ENCODE peak calls at places on chromosomes 11 and 22, in eight cellular contexts. G, W, A, O, J, B, P and Z are unnamed samples. For H3K9me3, the result is how much of the 10 kb centered on the place peaks cover.

GRCh38 chr11:131767421-131767820 is 397.0 kb downstream of the NTM start:
- DNase-seq in A (no peak), J (no peak), O (no peak), P (no peak), W (no peak), G (no peak), B (no peak), Z (no peak)

GRCh38 chr22:23401111-23401909 is 178.8 kb downstream of the IGLL1 start:
- DNase-seq in P (no peak), A (no peak), W (peak), G (no peak), O (no peak), B (no peak), J (no peak), Z (no peak)

GRCh38 chr22:39068033-39068785 is 8.9 kb upstream of the APOBEC3G start:
- DNase-seq in A (no peak), W (no peak), G (no peak), J (no peak), B (peak), O (no peak), P (no peak), Z (no peak)

GRCh38 chr11:95256204-95256819 is 25.3 kb upstream of the SESN3 start:
- DNase-seq in O (no peak), G (peak), P (no peak), W (no peak), A (no peak), J (no peak), B (no peak), Z (no peak)

GRCh38 chr11:40825435-40825834 is 634.0 kb downstream of the LRRC4C start:
- DNase-seq in W (no peak), O (no peak), A (no peak), P (no peak), G (no peak), B (no peak), J (no peak), Z (no peak)

GRCh38 chr11:2474059-2474901 is 29.5 kb downstream of the KCNQ1 start:
- DNase-seq in A (no peak), O (no peak), W (peak), J (peak), B (no peak), P (no peak), G (no peak), Z (no peak)

GRCh38 chr11:72373163-72373562 is 61.2 kb downstream of the CLPB start:
- DNase-seq in P (no peak), B (no peak), O (no peak), W (no peak), A (no peak), G (no peak), J (no peak), Z (no peak)

GRCh38 chr11:84563356-84563755 is 1063.8 kb downstream of the DLG2 start:
- DNase-seq in B (no peak), G (no peak), J (no peak), W (no peak), O (no peak), A (no peak), P (no peak), Z (no peak)

GRCh38 chr11:128563942-128564641 is 23.3 kb downstream of the ETS1 start:
- DNase-seq in J (peak), G (no peak), P (no peak), A (no peak), W (no peak), B (no peak), O (no peak), Z (no peak)

GRCh38 chr11:37450613-37451012 is 852.6 kb upstream of the RAG2 start:
- DNase-seq in O (no peak), J (no peak), P (no peak), W (no peak), A (no peak), B (no peak), G (no peak), Z (no peak)

GRCh38 chr11:68970921-68971636 is 9.7 kb downstream of the MRGPRD start:
- DNase-seq in A (no peak), P (no peak), B (no peak), J (no peak), W (peak), G (no peak), O (no peak), Z (no peak)

GRCh38 chr11:57310091-57310490 is 14.7 kb downstream of the TNKS1BP1 start:
- DNase-seq in P (no peak), O (no peak), J (no peak), G (no peak), W (peak), B (no peak), A (no peak), Z (no peak)

GRCh38 chr22:30275625-30276024 is 9.0 kb upstream of the OSM start:
- DNase-seq in A (no peak), J (no peak), W (no peak), P (no peak), B (no peak), O (no peak), G (no peak), Z (no peak)

GRCh38 chr22:50315289-50316113 is 8.1 kb upstream of the PLXNB2 start:
- DNase-seq in B (no peak), G (no peak), O (no peak), P (no peak), J (no peak), W (no peak), A (no peak), Z (no peak)

GRCh38 chr22:37664249-37665101 is 6.0 kb downstream of the PDXP start:
- DNase-seq in B (no peak), O (no peak), J (no peak), W (no peak), G (no peak), P (no peak), A (no peak), Z (no peak)

GRCh38 chr11:43922295-43922648 is 20.2 kb upstream of the C11orf96 start:
- DNase-seq in P (no peak), J (no peak), G (no peak), A (no peak), O (no peak), B (no peak), W (no peak), Z (no peak)

GRCh38 chr11:1401656-1402221 is 12.0 kb downstream of the BRSK2 start:
- DNase-seq in W (peak), J (peak), G (peak), P (no peak), A (peak), B (peak), O (peak), Z (no peak)

GRCh38 chr22:50186181-50186731 is 543 bp downstream of the TRABD start:
- DNase-seq in P (no peak), O (no peak), G (no peak), A (no peak), B (peak), W (no peak), J (no peak), Z (no peak)

GRCh38 chr11:92380882-92381281 is 156.3 kb downstream of the FAT3 start:
- DNase-seq in A (no peak), P (no peak), O (no peak), W (no peak), G (no peak), B (no peak), J (no peak), Z (no peak)

GRCh38 chr11:13336246-13336873 is 58.8 kb downstream of the BMAL1 start:
- DNase-seq in O (no peak), W (no peak), A (no peak), G (no peak), B (no peak), P (no peak), J (no peak), Z (no peak)

GRCh38 chr22:19448076-19448607 is 631 bp upstream of the C22orf39 start:
- DNase-seq in A (no peak), W (no peak), O (peak), G (no peak), J (peak), B (peak), P (no peak), Z (no peak)

GRCh38 chr11:28981331-28981865 is 873.2 kb downstream of the METTL15 start:
- DNase-seq in A (no peak), W (no peak), O (no peak), J (no peak), G (no peak), P (no peak), B (no peak), Z (no peak)

GRCh38 chr11:37560346-37560745 is 962.3 kb upstream of the RAG2 start:
- DNase-seq in G (no peak), A (no peak), P (no peak), O (no peak), B (no peak), J (no peak), W (no peak), Z (no peak)

GRCh38 chr11:64654439-64654838 is 63.4 kb downstream of the SLC22A12 start:
- DNase-seq in W (no peak), P (no peak), A (no peak), J (no peak), G (no peak), O (no peak), B (no peak), Z (no peak)

GRCh38 chr11:65078151-65078550 is 5.7 kb downstream of the CDCA5 start:
- DNase-seq in P (no peak), W (peak), B (peak), A (no peak), G (peak), O (no peak), J (peak), Z (no peak)

GRCh38 chr11:78351193-78351592 is 66.4 kb downstream of the GAB2 start:
- DNase-seq in W (no peak), G (no peak), O (no peak), P (no peak), J (no peak), B (no peak), A (no peak), Z (no peak)

GRCh38 chr11:70467196-70468085 is 69.1 kb downstream of the CTTN start:
- DNase-seq in G (no peak), P (no peak), J (peak), A (peak), B (peak), W (peak), O (peak), Z (peak)
- H3K9me3 ChIP-seq in G (under half), P (under half), J (under half), A (under half), B (under half), W (under half), O (under half), Z (under half)

GRCh38 chr11:8080069-8080670 is 841 bp upstream of the TUB start:
- DNase-seq in J (no peak), O (no peak), P (no peak), W (no peak), G (no peak), A (no peak), B (no peak), Z (no peak)

GRCh38 chr11:8083088-8083395 is 2.0 kb downstream of the TUB start:
- DNase-seq in G (no peak), A (no peak), O (no peak), P (no peak), B (no peak), W (no peak), J (no peak), Z (no peak)

GRCh38 chr11:8080674-8081590 is at the start of gene TUB:
- DNase-seq in G (no peak), W (no peak), O (no peak), P (no peak), A (no peak), J (no peak), B (peak), Z (no peak)

GRCh38 chr11:8082391-8083087 is 1.5 kb downstream of the TUB start:
- DNase-seq in B (peak), A (no peak), P (no peak), J (no peak), W (peak), G (no peak), O (no peak), Z (no peak)

GRCh38 chr11:8081591-8082021 is 595 bp downstream of the TUB start:
- DNase-seq in B (no peak), W (no peak), A (no peak), G (no peak), J (no peak), P (no peak), O (no peak), Z (no peak)
- H3K4me3 ChIP-seq in B (peak), W (peak), A (peak), G (no peak), J (peak), P (peak), O (peak), Z (peak)

GRCh38 chr11:60680455-60681119 is 18.8 kb upstream of the MS4A8 start:
- DNase-seq in A (no peak), P (no peak), W (no peak), O (no peak), B (no peak), G (no peak), J (no peak), Z (no peak)
- H3K9me3 ChIP-seq in A (under half), P (under half), W (under half), O (under half), B (under half), G (under half), J (under half), Z (under half)

GRCh38 chr11:76323804-76324203 is 57.1 kb downstream of the THAP12 start:
- DNase-seq in P (no peak), J (no peak), W (peak), B (no peak), G (no peak), A (no peak), O (no peak), Z (no peak)
- H3K4me3 ChIP-seq in P (no peak), J (no peak), W (no peak), B (no peak), G (no peak), A (no peak), O (no peak), Z (no peak)